ENCODE peak calls at places on chromosomes 1 and 21, in six cellular contexts. M is GM23338, T is upper lobe of left lung, P is H1, X is breast epithelium, Y is suprapubic skin. R is an unnamed sample.

GRCh38 chr1:31591425-31592093 is 15.2 kb downstream of the TINAGL1 start:
- DNase-seq in M (no peak), X (peak; percentile 77), P (peak; percentile 45), Y (no peak), T (no peak), R (peak; percentile 83)

GRCh38 chr1:110674337-110675059 is at the start of gene KCNA3:
- DNase-seq in M (peak; percentile 87), Y (no peak), T (peak; percentile 94), X (no peak), P (peak; percentile 85), R (no peak)

GRCh38 chr1:228978486-228979324 is 243.4 kb downstream of the RHOU start:
- DNase-seq in X (peak; percentile 44), T (no peak), M (peak; percentile 34), Y (peak; percentile 64), P (no peak), R (peak; percentile 91)

GRCh38 chr1:175192630-175193338 is at the start of gene KIAA0040:
- DNase-seq in X (peak; percentile 86), P (peak; percentile 72), M (peak; percentile 74), T (peak; percentile 92), Y (peak; percentile 86), R (peak; percentile 90)

GRCh38 chr1:206495493-206496046 is 11.8 kb upstream of the RASSF5 start:
- DNase-seq in X (no peak), M (no peak), Y (no peak), P (no peak), T (no peak), R (no peak)

GRCh38 chr21:16534408-16535099 is 804.8 kb downstream of the USP25 start:
- DNase-seq in T (no peak), Y (peak; percentile 90), X (peak; percentile 70), P (no peak), M (no peak), R (peak; percentile 85)

GRCh38 chr1:116078699-116079223 is 32.4 kb upstream of the MAB21L3 start:
- DNase-seq in Y (no peak), X (no peak), M (peak; percentile 56), P (no peak), T (no peak), R (no peak)

GRCh38 chr1:116211294-116211693 is 100.1 kb downstream of the MAB21L3 start:
- DNase-seq in P (no peak), X (no peak), Y (no peak), M (no peak), T (no peak), R (no peak)

GRCh38 chr1:65075123-65075976 is 72.7 kb upstream of the AK4 start:
- DNase-seq in T (no peak), X (peak; percentile 40), Y (no peak), P (peak; percentile 59), M (peak; percentile 89), R (peak; percentile 75)

GRCh38 chr1:64421377-64421776 is 48.6 kb upstream of the CACHD1 start:
- DNase-seq in P (no peak), X (no peak), T (no peak), M (no peak), Y (no peak), R (no peak)

GRCh38 chr1:182783068-182783467 is 6.5 kb upstream of the NPL start:
- DNase-seq in T (no peak), X (no peak), Y (no peak), P (no peak), M (peak; percentile 66), R (no peak)

GRCh38 chr1:46077669-46078068 is 54.8 kb downstream of the PIK3R3 start:
- DNase-seq in M (no peak), Y (no peak), T (no peak), P (no peak), X (no peak), R (no peak)

GRCh38 chr21:43023175-43023574 is 48.8 kb downstream of the PKNOX1 start:
- DNase-seq in X (no peak), P (no peak), Y (no peak), M (no peak), T (no peak), R (no peak)

GRCh38 chr1:9084883-9085282 is 15.4 kb upstream of the SLC2A5 start:
- DNase-seq in Y (no peak), T (no peak), X (no peak), M (no peak), P (no peak), R (peak; percentile 90)

GRCh38 chr1:231793893-231794292 is 167.3 kb downstream of the DISC1 start:
- DNase-seq in X (no peak), P (no peak), T (no peak), Y (no peak), M (no peak), R (no peak)

GRCh38 chr1:171655215-171656116 is 3.0 kb upstream of the MYOC start:
- DNase-seq in T (peak; percentile 88), P (peak; percentile 98), M (peak; percentile 92), X (no peak), Y (peak; percentile 69), R (peak; percentile 91)

GRCh38 chr1:204991342-204991844 is 51.6 kb upstream of the CNTN2 start:
- DNase-seq in M (peak; percentile 75), P (peak; percentile 80), X (no peak), Y (no peak), T (peak; percentile 76), R (no peak)

GRCh38 chr1:241605146-241605805 is 34.9 kb downstream of the CHML start:
- DNase-seq in P (no peak), X (no peak), M (peak; percentile 59), T (no peak), Y (no peak), R (no peak)

GRCh38 chr1:9590945-9591668 is 2.4 kb downstream of the TMEM201 start:
- DNase-seq in P (no peak), X (no peak), T (peak; percentile 63), Y (no peak), M (no peak), R (no peak)

GRCh38 chr1:233707153-233707905 is 93.4 kb downstream of the KCNK1 start:
- DNase-seq in P (no peak), Y (no peak), T (no peak), M (no peak), X (no peak), R (no peak)

GRCh38 chr1:194230351-194231144 is 1044.1 kb upstream of the B3GALT2 start:
- DNase-seq in X (no peak), Y (no peak), M (no peak), P (no peak), T (no peak), R (no peak)

GRCh38 chr1:9078035-9078948 is 8.9 kb upstream of the SLC2A5 start:
- DNase-seq in M (no peak), Y (no peak), P (no peak), T (no peak), X (no peak), R (no peak)

GRCh38 chr1:20344738-20345137 is 54.1 kb downstream of the VWA5B1 start:
- DNase-seq in T (no peak), X (no peak), Y (no peak), P (no peak), M (peak; percentile 36), R (no peak)

GRCh38 chr21:28639742-28640141 is 352.9 kb downstream of the LTN1 start:
- DNase-seq in X (no peak), T (no peak), M (no peak), P (no peak), Y (no peak), R (no peak)
- H3K4me3 ChIP-seq in X (no peak overlapping the region), T (no peak overlapping the region), M (no peak overlapping the region), P (no peak overlapping the region), Y (no peak overlapping the region), R (no peak overlapping the region)

GRCh38 chr1:26700711-26701110 is 4.9 kb downstream of the ARID1A start:
- DNase-seq in P (no peak), M (no peak), X (no peak), T (no peak), Y (no peak), R (no peak)

GRCh38 chr1:26703466-26703865 is 7.7 kb downstream of the ARID1A start:
- DNase-seq in T (no peak), P (no peak), Y (no peak), X (no peak), M (no peak), R (no peak)

GRCh38 chr1:26701995-26702679 is 6.3 kb downstream of the ARID1A start:
- DNase-seq in X (no peak), P (no peak), Y (no peak), T (no peak), M (no peak), R (no peak)

GRCh38 chr1:26701266-26701994 is 5.6 kb downstream of the ARID1A start:
- DNase-seq in X (no peak), Y (no peak), M (no peak), T (no peak), P (no peak), R (no peak)

GRCh38 chr1:26702680-26703038 is 6.8 kb downstream of the ARID1A start:
- DNase-seq in P (no peak), Y (no peak), T (no peak), M (no peak), X (no peak), R (no peak)
- H3K27ac ChIP-seq in P (peak overlapping the region; percentile 3), Y (no peak overlapping the region), T (no peak overlapping the region), M (no peak overlapping the region), X (peak overlapping the region; percentile 34), R (peak overlapping the region; percentile 99)

GRCh38 chr1:162921311-162921710 is 60.3 kb upstream of the CCDC190 start:
- DNase-seq in P (no peak), M (no peak), T (no peak), Y (no peak), X (no peak), R (no peak)

GRCh38 chr1:162918111-162918754 is 57.3 kb upstream of the CCDC190 start:
- DNase-seq in X (no peak), T (no peak), M (no peak), Y (no peak), P (no peak), R (no peak)

GRCh38 chr1:162919043-162919442 is 58.1 kb upstream of the CCDC190 start:
- DNase-seq in X (no peak), Y (no peak), T (no peak), M (no peak), P (no peak), R (no peak)

GRCh38 chr1:162926906-162927305 is 65.9 kb upstream of the CCDC190 start:
- DNase-seq in Y (no peak), T (no peak), P (no peak), M (no peak), X (no peak), R (no peak)

DNA sequence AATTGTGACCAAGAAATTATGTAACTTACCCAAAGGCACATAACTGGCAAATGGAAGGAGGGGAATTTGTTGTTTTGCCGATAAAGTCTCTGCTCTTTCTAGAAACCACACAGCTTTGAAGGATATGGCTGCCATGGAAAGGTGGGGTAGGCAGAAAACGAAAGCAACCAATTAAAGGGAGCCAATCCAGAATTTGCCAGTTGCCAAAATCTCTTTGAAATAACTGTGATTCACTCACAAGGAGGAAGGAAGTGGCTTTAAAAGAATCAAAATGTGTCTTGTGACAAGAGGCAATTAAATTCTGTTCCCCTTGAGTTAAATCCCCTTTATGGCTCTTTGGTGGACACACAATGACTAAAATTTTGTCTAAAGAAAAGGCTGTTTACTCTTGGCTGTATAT is 61.2 kb upstream of the CCDC190 start:
- DNase-seq in P (no peak), T (no peak), Y (no peak), X (no peak), M (no peak), R (no peak)
- TF ChIP-seq POLR2AphosphoS5 in P (no peak), T (no peak), Y (no peak), X (no peak), M (no peak), R (no peak)

DNA sequence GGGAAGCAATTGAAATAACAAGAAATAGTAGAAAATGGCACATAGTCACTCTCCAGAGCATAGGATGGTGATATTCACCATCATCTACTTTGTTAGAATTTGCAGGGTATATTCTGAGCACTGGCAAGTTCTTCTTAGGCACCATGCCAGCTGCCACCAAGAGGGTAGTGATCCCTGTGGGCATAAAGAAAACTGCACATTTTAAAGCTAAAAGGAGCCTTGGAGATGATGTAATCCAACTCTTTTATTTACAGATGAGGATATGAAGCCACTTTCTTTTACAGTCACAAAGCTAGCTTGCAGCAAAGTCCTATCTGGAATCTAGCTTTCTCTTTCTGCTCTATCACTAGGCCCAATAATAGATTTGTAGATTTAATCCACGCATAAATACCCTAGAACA is 69.0 kb downstream of the PTGER3 start:
- DNase-seq in T (no peak), Y (no peak), P (no peak), X (no peak), M (no peak), R (no peak)
- H3K4me3 ChIP-seq in T (no peak overlapping the region), Y (no peak overlapping the region), P (no peak overlapping the region), X (no peak overlapping the region), M (no peak overlapping the region), R (no peak overlapping the region)